ENCODE peak calls at places on chromosomes 13 and 19, in ten cellular contexts. Z is fibroblast of mammary gland; R is endothelial cell; G is HS-5; Q is suprapubic skin; N is mesendoderm; B is activated T-cell treated with anti-CD3 and anti-CD28 coated beads for 24 hours; C is activated CD8-positive, alpha-beta memory T cell treated with anti-CD3 and anti-CD28 coated beads, Interleukin-2, amount 50 U/mL, for 4 hours; W is IMR-90; X is KBM-7. A is an unnamed sample.

GRCh38 chr19:45773384-45773783 is 4.3 kb upstream of the SIX5 start:
- DNase-seq in Z (no peak), R (no peak), G (no peak), Q (no peak), N (no peak), B (no peak), C (no peak), W (no peak), X (no peak), A (no peak)

GRCh38 chr13:58191754-58192153 is 560.2 kb downstream of the PCDH17 start:
- DNase-seq in Z (no peak), R (no peak), G (no peak), Q (no peak), N (no peak), B (no peak), C (no peak), W (no peak), X (no peak), A (no peak)

GRCh38 chr13:30791354-30791921 is 56.1 kb downstream of the ALOX5AP start:
- DNase-seq in Z (peak; percentile 87), R (no peak), G (no peak), Q (no peak), N (no peak), B (no peak), C (no peak), W (peak; percentile 43), X (no peak), A (peak; percentile 43)

GRCh38 chr19:15280915-15281683 is 48.9 kb upstream of the EPHX3 start:
- DNase-seq in Z (peak; percentile 88), R (no peak), G (peak; percentile 64), Q (peak; percentile 89), N (peak; percentile 66), B (no peak), C (no peak), W (peak; percentile 89), X (peak; percentile 71), A (peak; percentile 90)

GRCh38 chr19:55528030-55528801 is 8.7 kb downstream of the SBK2 start:
- DNase-seq in Z (no peak), R (no peak), G (no peak), Q (no peak), N (peak; percentile 28), B (no peak), C (no peak), W (peak; percentile 35), X (no peak), A (peak; percentile 44)

GRCh38 chr13:73754241-73754640 is 380.0 kb downstream of the KLF12 start:
- DNase-seq in Z (no peak), R (no peak), G (no peak), Q (no peak), N (no peak), B (no peak), C (no peak), W (no peak), X (no peak), A (no peak)

GRCh38 chr19:47253467-47253881 is 2.9 kb upstream of the CCDC9 start:
- DNase-seq in Z (peak; percentile 76), R (no peak), G (peak; percentile 82), Q (no peak), N (peak; percentile 65), B (no peak), C (no peak), W (peak; percentile 91), X (no peak), A (peak; percentile 95)

GRCh38 chr13:101640797-101641400 is 188.4 kb downstream of the ITGBL1 start:
- DNase-seq in Z (peak; percentile 82), R (no peak), G (peak; percentile 49), Q (no peak), N (no peak), B (no peak), C (no peak), W (peak; percentile 78), X (no peak), A (peak; percentile 93)

GRCh38 chr13:23637813-23638212 is 67.6 kb downstream of the TNFRSF19 start:
- DNase-seq in Z (no peak), R (no peak), G (no peak), Q (no peak), N (no peak), B (no peak), C (no peak), W (no peak), X (no peak), A (no peak)

GRCh38 chr13:41596190-41596589 is 138.8 kb downstream of the RGCC start:
- DNase-seq in Z (peak; percentile 30), R (no peak), G (no peak), Q (no peak), N (no peak), B (no peak), C (no peak), W (peak; percentile 20), X (no peak), A (peak; percentile 25)

GRCh38 chr13:80399340-80400163 is 58.6 kb upstream of the SPRY2 start:
- DNase-seq in Z (peak; percentile 8), R (no peak), G (no peak), Q (no peak), N (no peak), B (no peak), C (no peak), W (no peak), X (peak; percentile 42), A (no peak)

GRCh38 chr19:10872551-10873107 is 1.3 kb downstream of the CARM1 start:
- DNase-seq in Z (no peak), R (no peak), G (no peak), Q (no peak), N (no peak), B (peak; percentile 23), C (peak; percentile 50), W (no peak), X (peak; percentile 28), A (peak; percentile 32)

GRCh38 chr13:39336964-39337363 is 266.0 kb downstream of the LHFPL6 start:
- DNase-seq in Z (no peak), R (no peak), G (no peak), Q (no peak), N (no peak), B (no peak), C (no peak), W (no peak), X (no peak), A (no peak)

GRCh38 chr19:29499921-29500590 is 25.7 kb upstream of the VSTM2B start:
- DNase-seq in Z (no peak), R (no peak), G (no peak), Q (no peak), N (no peak), B (no peak), C (no peak), W (no peak), X (no peak), A (no peak)

GRCh38 chr13:87147076-87147475 is 524.1 kb upstream of the SLITRK5 start:
- DNase-seq in Z (peak; percentile 69), R (no peak), G (peak; percentile 29), Q (no peak), N (no peak), B (no peak), C (no peak), W (peak; percentile 76), X (no peak), A (no peak)

GRCh38 chr13:43664700-43665191 is 122.0 kb downstream of the ENOX1 start:
- DNase-seq in Z (peak; percentile 75), R (no peak), G (peak; percentile 49), Q (no peak), N (peak; percentile 65), B (no peak), C (no peak), W (peak; percentile 74), X (no peak), A (peak; percentile 85)

GRCh38 chr13:109256866-109257760 is 529.3 kb downstream of the IRS2 start:
- DNase-seq in Z (peak; percentile 98), R (no peak), G (peak; percentile 86), Q (no peak), N (peak; percentile 87), B (no peak), C (no peak), W (peak; percentile 97), X (no peak), A (peak; percentile 98)

GRCh38 chr13:59061621-59062020 is 1102.1 kb downstream of the DIAPH3 start:
- DNase-seq in Z (no peak), R (no peak), G (no peak), Q (no peak), N (no peak), B (no peak), C (no peak), W (no peak), X (no peak), A (no peak)

GRCh38 chr13:85993567-85993966 is 194.3 kb upstream of the SLITRK6 start:
- DNase-seq in Z (no peak), R (no peak), G (no peak), Q (no peak), N (no peak), B (no peak), C (no peak), W (no peak), X (no peak), A (no peak)

GRCh38 chr13:59641758-59642157 is 522.0 kb downstream of the DIAPH3 start:
- DNase-seq in Z (no peak), R (no peak), G (peak; percentile 9), Q (no peak), N (peak; percentile 22), B (no peak), C (no peak), W (no peak), X (no peak), A (peak; percentile 42)

GRCh38 chr19:29775575-29775900 is 36.3 kb upstream of the CCNE1 start:
- DNase-seq in Z (no peak), R (no peak), G (no peak), Q (no peak), N (peak; percentile 39), B (no peak), C (no peak), W (no peak), X (no peak), A (no peak)

GRCh38 chr19:11736696-11737095 is 2.0 kb downstream of the ZNF823 start:
- DNase-seq in Z (peak; percentile 61), R (no peak), G (no peak), Q (peak; percentile 64), N (peak; percentile 33), B (peak; percentile 7), C (no peak), W (peak; percentile 33), X (peak; percentile 64), A (peak; percentile 81)

GRCh38 chr19:4052114-4052992 is 14.3 kb downstream of the ZBTB7A start:
- DNase-seq in Z (peak; percentile 85), R (no peak), G (no peak), Q (peak; percentile 77), N (no peak), B (no peak), C (no peak), W (peak; percentile 20), X (no peak), A (peak; percentile 28)

GRCh38 chr13:83153833-83154232 is 728.4 kb downstream of the SLITRK1 start:
- DNase-seq in Z (no peak), R (no peak), G (no peak), Q (no peak), N (no peak), B (no peak), C (no peak), W (no peak), X (peak; percentile 46), A (no peak)

GRCh38 chr19:53388168-53388567 is 6.8 kb upstream of the ZNF765 start:
- DNase-seq in Z (no peak), R (no peak), G (no peak), Q (no peak), N (no peak), B (no peak), C (no peak), W (peak; percentile 39), X (no peak), A (no peak)

GRCh38 chr13:21638319-21639282 is 32.3 kb upstream of the FGF9 start:
- DNase-seq in Z (peak; percentile 25), R (peak; percentile 24), G (no peak), Q (no peak), N (peak; percentile 7), B (no peak), C (peak; percentile 38), W (peak; percentile 4), X (peak; percentile 76), A (peak; percentile 16)

GRCh38 chr19:17300992-17301585 is 2.1 kb downstream of the ABHD8 start:
- DNase-seq in Z (no peak), R (no peak), G (no peak), Q (no peak), N (no peak), B (no peak), C (no peak), W (no peak), X (no peak), A (no peak)

GRCh38 chr19:28727133-28727834 is 485.7 kb downstream of the UQCRFS1 start:
- DNase-seq in Z (peak; percentile 7), R (peak; percentile 76), G (no peak), Q (no peak), N (peak; percentile 81), B (no peak), C (peak; percentile 27), W (no peak), X (no peak), A (peak; percentile 57)